ENCODE peak calls at places on chromosomes 2 and 18, in five cellular contexts. One of them, this sample, is unnamed.

GRCh38 chr2:219197388-219197787 is 9.2 kb upstream of the ZFAND2B start:
- DNase-seq in neural progenitor cell: no peak
- DNase-seq in fibroblast of lung: no peak
- DNase-seq in K562: no peak
- DNase-seq in HCT116: no peak
- DNase-seq in this sample: no peak

GRCh38 chr18:13216092-13216582 is 2.4 kb upstream of the LDLRAD4 start:
- DNase-seq in neural progenitor cell: peak; percentile 75
- DNase-seq in K562: no peak
- DNase-seq in fibroblast of lung: peak; percentile 69
- DNase-seq in HCT116: peak; percentile 31
- DNase-seq in this sample: peak; percentile 66

GRCh38 chr2:113174369-113174735 is 581 bp downstream of the PSD4 start:
- DNase-seq in neural progenitor cell: no peak
- DNase-seq in HCT116: no peak
- DNase-seq in fibroblast of lung: no peak
- DNase-seq in K562: peak; percentile 55
- DNase-seq in this sample: no peak

GRCh38 chr18:32712860-32713259 is 60.0 kb downstream of the KLHL14 start:
- DNase-seq in HCT116: no peak
- DNase-seq in fibroblast of lung: no peak
- DNase-seq in neural progenitor cell: no peak
- DNase-seq in K562: no peak
- DNase-seq in this sample: no peak

GRCh38 chr2:161041356-161041755 is 118.9 kb upstream of the TANK start:
- DNase-seq in K562: no peak
- DNase-seq in neural progenitor cell: no peak
- DNase-seq in fibroblast of lung: peak; percentile 15
- DNase-seq in HCT116: no peak
- DNase-seq in this sample: no peak

GRCh38 chr2:109287413-109287812 is 158.4 kb downstream of the SH3RF3 start:
- DNase-seq in HCT116: no peak
- DNase-seq in fibroblast of lung: no peak
- DNase-seq in neural progenitor cell: no peak
- DNase-seq in K562: no peak
- DNase-seq in this sample: no peak

GRCh38 chr2:68282814-68283812 is 30.8 kb upstream of the PPP3R1 start:
- DNase-seq in neural progenitor cell: peak; percentile 52
- DNase-seq in HCT116: peak; percentile 33
- DNase-seq in fibroblast of lung: peak; percentile 60
- DNase-seq in K562: peak; percentile 56
- DNase-seq in this sample: peak; percentile 53

GRCh38 chr2:241481687-241482086 is 26.7 kb downstream of the STK25 start:
- DNase-seq in neural progenitor cell: no peak
- DNase-seq in K562: no peak
- DNase-seq in HCT116: no peak
- DNase-seq in fibroblast of lung: no peak
- DNase-seq in this sample: no peak

GRCh38 chr2:224584768-224585204 is 377 bp downstream of the CUL3 start:
- DNase-seq in HCT116: no peak
- DNase-seq in neural progenitor cell: peak; percentile 70
- DNase-seq in K562: peak; percentile 40
- DNase-seq in fibroblast of lung: peak; percentile 39
- DNase-seq in this sample: peak; percentile 35

GRCh38 chr2:230950833-230951339 is 25.8 kb upstream of the GPR55 start:
- DNase-seq in K562: no peak
- DNase-seq in HCT116: no peak
- DNase-seq in neural progenitor cell: no peak
- DNase-seq in fibroblast of lung: no peak
- DNase-seq in this sample: no peak

GRCh38 chr2:26574900-26575560 is 66.1 kb downstream of the CIB4 start:
- DNase-seq in K562: no peak
- DNase-seq in neural progenitor cell: no peak
- DNase-seq in fibroblast of lung: no peak
- DNase-seq in HCT116: no peak
- DNase-seq in this sample: no peak

GRCh38 chr2:36762764-36763490 is 66.4 kb downstream of the VIT start:
- DNase-seq in HCT116: no peak
- DNase-seq in K562: no peak
- DNase-seq in fibroblast of lung: no peak
- DNase-seq in neural progenitor cell: no peak
- DNase-seq in this sample: no peak

GRCh38 chr18:3074094-3074493 is 61.1 kb upstream of the LPIN2 start:
- DNase-seq in K562: no peak
- DNase-seq in fibroblast of lung: no peak
- DNase-seq in neural progenitor cell: no peak
- DNase-seq in HCT116: no peak
- DNase-seq in this sample: peak; percentile 46

GRCh38 chr2:224072541-224073188 is 33.6 kb upstream of the SERPINE2 start:
- DNase-seq in K562: no peak
- DNase-seq in HCT116: no peak
- DNase-seq in fibroblast of lung: no peak
- DNase-seq in neural progenitor cell: no peak
- DNase-seq in this sample: no peak

GRCh38 chr2:151833984-151834383 is 5.8 kb upstream of the ARL5A start:
- DNase-seq in neural progenitor cell: no peak
- DNase-seq in fibroblast of lung: no peak
- DNase-seq in K562: no peak
- DNase-seq in HCT116: no peak
- DNase-seq in this sample: no peak

DNA sequence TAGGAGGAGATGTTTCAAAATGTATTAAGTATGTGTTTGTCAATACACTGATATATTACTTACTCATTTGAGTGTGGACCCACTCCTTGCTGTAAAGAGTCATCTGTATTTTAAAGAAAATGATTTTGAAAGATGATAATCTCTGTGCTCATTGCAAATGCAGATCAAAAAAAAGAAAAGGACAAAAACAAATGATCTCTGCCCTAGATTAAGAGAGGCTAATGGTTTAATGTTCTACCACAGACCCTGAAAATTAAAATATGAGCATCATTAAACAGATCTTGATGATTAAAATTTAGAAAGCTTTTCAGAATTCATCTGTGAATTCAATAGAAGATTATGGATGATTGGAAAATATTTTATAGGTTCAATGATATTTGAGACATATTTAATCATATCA is 136.5 kb downstream of the CNTNAP5 start:
- DNase-seq in fibroblast of lung: no peak
- DNase-seq in neural progenitor cell: no peak
- DNase-seq in K562: no peak
- DNase-seq in HCT116: no peak
- DNase-seq in this sample: no peak
- H3K4me1 ChIP-seq in fibroblast of lung: no peaks in the 10 kb centered on the region
- H3K4me1 ChIP-seq in neural progenitor cell: no peaks in the 10 kb centered on the region
- H3K4me1 ChIP-seq in K562: no peaks in the 10 kb centered on the region
- H3K4me1 ChIP-seq in HCT116: no peaks in the 10 kb centered on the region
- H3K4me1 ChIP-seq in this sample: no peaks in the 10 kb centered on the region

GRCh38 chr18:62663731-62664336 is 51.5 kb upstream of the PHLPP1 start:
- DNase-seq in fibroblast of lung: peak; percentile 19
- DNase-seq in K562: peak; percentile 58
- DNase-seq in neural progenitor cell: no peak
- DNase-seq in HCT116: no peak
- DNase-seq in this sample: no peak
- H2AFZ ChIP-seq in fibroblast of lung: no peak overlapping the region
- H2AFZ ChIP-seq in K562: peak overlapping the region; percentile 73
- H2AFZ ChIP-seq in neural progenitor cell: no peak overlapping the region
- H2AFZ ChIP-seq in HCT116: peak overlapping the region; percentile 35
- H2AFZ ChIP-seq in this sample: no peak overlapping the region

DNA sequence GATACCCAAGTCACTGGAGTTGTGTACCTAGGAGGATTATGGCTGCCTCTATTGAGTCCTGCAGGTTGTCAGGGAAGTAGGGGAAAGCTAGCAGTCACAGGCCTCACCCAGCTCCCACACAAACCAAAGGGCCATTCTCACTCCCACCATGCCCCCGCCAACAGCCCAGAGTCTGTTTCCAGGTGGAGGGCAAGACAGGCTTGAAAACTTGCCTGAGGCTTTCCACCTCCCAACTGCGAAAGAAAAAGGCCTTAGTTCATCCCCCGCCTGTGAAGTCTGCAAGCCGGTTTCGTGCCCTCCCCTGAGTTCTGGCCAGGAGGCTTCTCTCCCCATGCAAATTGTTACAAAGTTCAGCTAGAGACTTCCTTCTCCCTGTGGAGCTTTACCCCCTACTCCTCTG is 270.3 kb downstream of the TXNL1 start:
- DNase-seq in neural progenitor cell: no peak
- DNase-seq in HCT116: no peak
- DNase-seq in K562: no peak
- DNase-seq in fibroblast of lung: no peak
- DNase-seq in this sample: no peak
- H3K4me1 ChIP-seq in neural progenitor cell: no peaks in the 10 kb centered on the region
- H3K4me1 ChIP-seq in HCT116: no peaks in the 10 kb centered on the region
- H3K4me1 ChIP-seq in K562: no peaks in the 10 kb centered on the region
- H3K4me1 ChIP-seq in fibroblast of lung: no peaks in the 10 kb centered on the region
- H3K4me1 ChIP-seq in this sample: no peaks in the 10 kb centered on the region

GRCh38 chr2:59236723-59237122 is 995.6 kb upstream of the FANCL start:
- DNase-seq in HCT116: no peak
- DNase-seq in neural progenitor cell: no peak
- DNase-seq in fibroblast of lung: peak; percentile 2
- DNase-seq in K562: no peak
- DNase-seq in this sample: no peak
- H2AFZ ChIP-seq in HCT116: no peak overlapping the region
- H2AFZ ChIP-seq in neural progenitor cell: no peak overlapping the region
- H2AFZ ChIP-seq in fibroblast of lung: no peak overlapping the region
- H2AFZ ChIP-seq in K562: no peak overlapping the region
- H2AFZ ChIP-seq in this sample: no peak overlapping the region

This sample was measured in HepG2.